ENCODE peak calls at places on chromosomes 5 and 9, in four cellular contexts. P, D, S and V are unnamed samples.
A peak's percentile ranks its signal among the peaks of the same experiment; 100 is the strongest.

GRCh38 chr9:131228988-131229387 is 47.3 kb downstream of the FAM78A start:
- DNase-seq in P (no peak), D (no peak), S (no peak), V (peak; percentile 23)

GRCh38 chr5:42756630-42757601 is at the start of gene CCDC152:
- DNase-seq in P (peak; percentile 48), D (no peak), S (no peak), V (no peak)

GRCh38 chr9:127032256-127032655 is 90.2 kb downstream of the ANGPTL2 start:
- DNase-seq in P (no peak), D (no peak), S (no peak), V (no peak)

GRCh38 chr9:87280421-87280820 is 217.2 kb upstream of the DAPK1 start:
- DNase-seq in P (no peak), D (no peak), S (no peak), V (no peak)

GRCh38 chr5:96528816-96529474 is 95.9 kb upstream of the PCSK1 start:
- DNase-seq in P (no peak), D (no peak), S (no peak), V (no peak)

GRCh38 chr9:22041792-22042191 is 32.7 kb upstream of the CDKN2B start:
- DNase-seq in P (no peak), D (no peak), S (no peak), V (no peak)

GRCh38 chr9:249025-249424 is 34.4 kb downstream of the DOCK8 start:
- DNase-seq in P (no peak), D (no peak), S (no peak), V (no peak)

GRCh38 chr9:74285075-74285474 is 212.1 kb upstream of the RORB start:
- DNase-seq in P (no peak), D (no peak), S (no peak), V (no peak)

GRCh38 chr5:33690736-33691135 is 201.1 kb downstream of the ADAMTS12 start:
- DNase-seq in P (no peak), D (no peak), S (no peak), V (no peak)

GRCh38 chr9:125438506-125439433 is 177.1 kb downstream of the GAPVD1 start:
- DNase-seq in P (no peak), D (no peak), S (no peak), V (no peak)

GRCh38 chr9:116051528-116051927 is 102.1 kb upstream of the PAPPA start:
- DNase-seq in P (no peak), D (no peak), S (no peak), V (no peak)

GRCh38 chr9:116058421-116058820 is 95.2 kb upstream of the PAPPA start:
- DNase-seq in P (no peak), D (no peak), S (no peak), V (no peak)

GRCh38 chr9:116059466-116059865 is 94.1 kb upstream of the PAPPA start:
- DNase-seq in P (no peak), D (no peak), S (no peak), V (no peak)

GRCh38 chr9:116057371-116057770 is 96.2 kb upstream of the PAPPA start:
- DNase-seq in P (no peak), D (no peak), S (no peak), V (no peak)

DNA sequence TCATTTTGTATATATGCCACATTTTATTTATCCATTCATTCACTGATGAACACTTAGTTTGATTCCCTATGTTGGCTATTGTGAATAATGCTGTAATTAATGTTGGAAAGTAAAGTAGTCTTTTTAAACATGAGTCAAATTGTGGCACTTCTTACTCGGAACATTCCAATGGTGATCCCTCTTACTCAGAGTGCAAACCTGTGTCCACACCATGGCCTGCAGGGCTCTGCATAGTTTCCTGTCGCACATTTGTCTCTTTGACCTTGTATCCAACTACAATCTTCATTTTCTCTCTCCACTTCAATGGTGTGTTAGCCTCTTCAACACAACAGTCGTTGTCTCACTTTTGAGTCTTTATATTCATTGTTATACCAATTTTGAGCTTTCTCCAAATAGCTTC is 98.1 kb upstream of the PAPPA start:
- DNase-seq in P (no peak), D (no peak), S (no peak), V (no peak)
- TF ChIP-seq CTCF in P (no peak), D (no peak), S (no peak), V (no peak)

GRCh38 chr9:122551371-122551770 is 1.5 kb upstream of the OR1N2 start:
- DNase-seq in P (no peak), D (no peak), S (no peak), V (no peak)
- H3K27me3 ChIP-seq in P (peaks cover 4% of the 10 kb centered on the region), D (no peaks in the 10 kb centered on the region), S (no peaks in the 10 kb centered on the region), V (no peaks in the 10 kb centered on the region)

GRCh38 chr9:113793558-113793957 is 82.6 kb upstream of the ZNF618 start:
- DNase-seq in P (no peak), D (no peak), S (no peak), V (no peak)
- H3K27ac ChIP-seq in P (no peak overlapping the region), D (no peak overlapping the region), S (no peak overlapping the region), V (no peak overlapping the region)

GRCh38 chr5:168401226-168401625 is 85.0 kb upstream of the RARS1 start:
- DNase-seq in P (no peak), D (no peak), S (no peak), V (no peak)

GRCh38 chr5:168407222-168407621 is 79.0 kb upstream of the RARS1 start:
- DNase-seq in P (no peak), D (no peak), S (no peak), V (no peak)

GRCh38 chr5:168400429-168401220 is 85.6 kb upstream of the RARS1 start:
- DNase-seq in P (no peak), D (no peak), S (no peak), V (no peak)

GRCh38 chr5:168401880-168402279 is 84.4 kb upstream of the RARS1 start:
- DNase-seq in P (no peak), D (no peak), S (no peak), V (no peak)

GRCh38 chr5:168404366-168404765 is 81.9 kb upstream of the RARS1 start:
- DNase-seq in P (no peak), D (no peak), S (no peak), V (no peak)
- TF ChIP-seq CTCF in P (no peak), D (no peak), S (no peak), V (no peak)

GRCh38 chr5:115816226-115817042 is at the start of gene CDO1:
- DNase-seq in P (no peak), D (peak; percentile 72), S (peak; percentile 49), V (peak; percentile 77)
- H3K27me3 ChIP-seq in P (peaks cover 68% of the 10 kb centered on the region), D (no peaks in the 10 kb centered on the region), S (no peaks in the 10 kb centered on the region), V (no peaks in the 10 kb centered on the region)

DNA sequence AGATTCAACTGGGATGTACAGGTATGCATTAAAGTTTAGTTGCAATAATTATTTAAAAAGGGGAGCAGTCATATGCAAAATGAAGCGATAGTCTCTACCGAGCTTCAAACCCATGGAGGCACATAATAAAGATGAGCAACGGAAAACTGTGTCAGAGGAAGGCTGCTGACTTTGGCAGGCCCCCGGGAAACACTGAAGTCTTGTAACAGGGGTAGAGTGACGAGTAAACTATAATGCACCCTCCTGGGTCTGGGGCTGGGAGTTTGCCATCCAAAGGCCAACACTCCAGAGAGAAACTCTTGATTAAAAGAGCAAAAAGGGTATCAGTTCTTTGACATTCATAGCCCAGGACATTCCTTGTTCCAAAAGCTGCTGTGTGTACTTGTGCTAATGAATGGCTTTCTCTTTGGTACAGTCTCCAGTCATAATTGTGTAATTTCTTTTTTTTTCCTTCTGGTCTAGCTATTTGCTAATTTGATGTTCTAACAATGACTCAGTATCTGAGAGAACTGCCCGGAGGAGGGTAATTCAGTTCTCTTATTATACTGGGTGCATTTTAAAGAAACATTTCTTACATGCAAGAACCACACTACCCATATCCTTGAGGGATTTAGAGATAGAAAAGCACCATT is 59.2 kb downstream of the TNC start:
- DNase-seq in P (no peak), D (no peak), S (no peak), V (no peak)
- H3K27ac ChIP-seq in P (no peak overlapping the region), D (no peak overlapping the region), S (no peak overlapping the region), V (no peak overlapping the region)